ENCODE peak calls at places on chromosomes 16 and 17, in nine cellular contexts. A is CD8-positive, alpha-beta T cell; Y is glomerular endothelial cell; V is activated CD4-positive, CD25-positive, alpha-beta regulatory T cell; D is effector CD4-positive, alpha-beta T cell; O is LoVo; G is OCI-M1; U is T-helper 2 cell; Z is effector memory CD8-positive, alpha-beta T cell. I is an unnamed sample.

GRCh38 chr17:17751489-17751995 is 70.3 kb downstream of the RAI1 start:
- DNase-seq in U (peak; percentile 86), G (no peak), A (peak; percentile 57), V (no peak), D (peak; percentile 39), Y (no peak), Z (no peak), O (no peak), I (no peak)

GRCh38 chr16:5347561-5347960 is 250.0 kb upstream of the EEF2KMT start:
- DNase-seq in A (no peak), D (no peak), V (no peak), U (no peak), Y (no peak), G (no peak), Z (no peak), O (no peak), I (no peak)

GRCh38 chr16:68423771-68424170 is 24.5 kb downstream of the SMPD3 start:
- DNase-seq in V (no peak), D (no peak), U (no peak), A (no peak), G (no peak), Y (no peak), O (no peak), Z (no peak), I (no peak)

GRCh38 chr17:38509772-38510423 is 81.6 kb downstream of the ARHGAP23 start:
- DNase-seq in Y (no peak), G (no peak), Z (no peak), U (no peak), V (no peak), D (no peak), O (no peak), A (no peak), I (no peak)

GRCh38 chr16:23318639-23319038 is 16.5 kb downstream of the SCNN1B start:
- DNase-seq in A (no peak), Z (no peak), U (no peak), Y (no peak), O (no peak), G (no peak), D (no peak), V (no peak), I (no peak)

GRCh38 chr17:885971-886571 is 93.5 kb downstream of the NXN start:
- DNase-seq in Y (no peak), A (no peak), D (no peak), Z (no peak), G (no peak), U (no peak), O (no peak), V (no peak), I (no peak)

GRCh38 chr17:81833160-81833920 is at the start of gene MCRIP1:
- DNase-seq in Z (peak; percentile 89), V (peak; percentile 92), G (peak; percentile 96), D (peak; percentile 90), O (peak; percentile 94), U (peak; percentile 96), Y (peak; percentile 7), A (peak; percentile 94), I (peak; percentile 62)

GRCh38 chr16:88508868-88509748 is 56.0 kb downstream of the ZFPM1 start:
- DNase-seq in V (no peak), U (no peak), G (no peak), O (no peak), Z (no peak), A (no peak), Y (no peak), D (no peak), I (no peak)

GRCh38 chr17:80790981-80791742 is 200.5 kb upstream of the CHMP6 start:
- DNase-seq in D (no peak), G (no peak), A (no peak), O (no peak), V (no peak), Y (no peak), Z (no peak), U (peak; percentile 62), I (no peak)

GRCh38 chr16:84973776-84974523 is 37.4 kb downstream of the ZDHHC7 start:
- DNase-seq in Z (no peak), Y (no peak), D (no peak), U (no peak), G (no peak), O (no peak), A (no peak), V (no peak), I (no peak)

GRCh38 chr17:51391992-51392654 is 131.8 kb downstream of the UTP18 start:
- DNase-seq in O (peak; percentile 13), G (no peak), V (no peak), Z (no peak), U (no peak), A (no peak), Y (no peak), D (no peak), I (no peak)

GRCh38 chr16:11231367-11231970 is 24.5 kb downstream of the SOCS1 start:
- DNase-seq in O (no peak), D (no peak), V (no peak), U (no peak), G (no peak), A (no peak), Z (no peak), Y (no peak), I (no peak)

GRCh38 chr16:15879255-15879804 is 9.1 kb downstream of the CEP20 start:
- DNase-seq in V (no peak), A (no peak), Z (no peak), U (peak; percentile 30), G (peak; percentile 70), O (peak; percentile 14), Y (no peak), D (no peak), I (no peak)

GRCh38 chr16:86403056-86403455 is 107.3 kb upstream of the FOXF1 start:
- DNase-seq in O (no peak), D (no peak), A (no peak), U (no peak), Y (no peak), V (no peak), Z (no peak), G (no peak), I (no peak)

GRCh38 chr16:68934402-68934801 is 91.1 kb downstream of the TANGO6 start:
- DNase-seq in V (no peak), A (no peak), G (no peak), O (no peak), Y (no peak), D (no peak), Z (no peak), U (no peak), I (no peak)

GRCh38 chr17:17151055-17151454 is 55.1 kb downstream of the PLD6 start:
- DNase-seq in Y (no peak), D (no peak), V (no peak), A (no peak), Z (no peak), U (peak; percentile 37), O (no peak), G (no peak), I (no peak)

I was measured in NCI-H187 treated with DMSO at 0.1 percent for 48 hours.